ENCODE peak calls at places on chromosomes 16 and 17, in six cellular contexts. N, Q, H, B, U and F are unnamed samples.

GRCh38 chr16:89334988-89335802 is 117.7 kb downstream of the ZNF778 start:
- DNase-seq in B (peak), N (no peak), U (no peak), H (no peak), Q (no peak), F (no peak)

GRCh38 chr17:40555296-40556190 is 9.7 kb downstream of the CCR7 start:
- DNase-seq in B (peak), H (no peak), Q (peak), U (no peak), N (no peak), F (no peak)

GRCh38 chr16:1167276-1168107 is 14.6 kb downstream of the CACNA1H start:
- DNase-seq in H (peak), B (no peak), N (no peak), U (peak), Q (no peak), F (no peak)

GRCh38 chr16:525520-526180 is 1.9 kb upstream of the CAPN15 start:
- DNase-seq in B (no peak), N (peak), Q (no peak), U (peak), H (no peak), F (no peak)

GRCh38 chr17:74680941-74681340 is 31.8 kb downstream of the CD300LF start:
- DNase-seq in N (no peak), B (no peak), H (no peak), U (no peak), Q (no peak), F (no peak)

GRCh38 chr17:80961931-80962330 is 29.7 kb upstream of the CHMP6 start:
- DNase-seq in H (no peak), U (no peak), Q (no peak), N (no peak), B (no peak), F (no peak)

GRCh38 chr17:77458202-77459017 is 317.6 kb downstream of the SEC14L1 start:
- DNase-seq in B (peak), U (no peak), H (no peak), N (no peak), Q (no peak), F (no peak)

GRCh38 chr17:1039511-1040215 is 42.7 kb downstream of the TIMM22 start:
- DNase-seq in Q (peak), N (no peak), B (peak), U (peak), H (no peak), F (peak)

GRCh38 chr17:76725580-76726230 is 701 bp downstream of the JMJD6 start:
- DNase-seq in B (peak), N (no peak), U (peak), H (peak), Q (peak), F (peak)

GRCh38 chr16:10097273-10097672 is 85.0 kb downstream of the GRIN2A start:
- DNase-seq in H (no peak), N (no peak), B (no peak), Q (no peak), U (no peak), F (no peak)

GRCh38 chr17:75626496-75627038 is 6.7 kb upstream of the SMIM5 start:
- DNase-seq in U (no peak), Q (no peak), B (no peak), N (no peak), H (no peak), F (no peak)

GRCh38 chr17:30082807-30083206 is 33.8 kb upstream of the NSRP1 start:
- DNase-seq in B (no peak), H (no peak), Q (no peak), U (no peak), N (no peak), F (no peak)

GRCh38 chr16:1610071-1610840 is 1.6 kb downstream of the IFT140 start:
- DNase-seq in H (peak), N (peak), U (peak), Q (peak), B (peak), F (peak)

GRCh38 chr17:82871056-82871775 is 31.4 kb upstream of the ZNF750 start:
- DNase-seq in N (no peak), H (no peak), U (no peak), B (no peak), Q (no peak), F (peak)

GRCh38 chr17:45346255-45347015 is 29.6 kb upstream of the MAP3K14 start:
- DNase-seq in U (peak), H (no peak), N (no peak), B (peak), Q (no peak), F (no peak)

GRCh38 chr17:16513858-16514257 is 21.9 kb upstream of the LRRC75A start:
- DNase-seq in H (no peak), Q (no peak), N (no peak), B (no peak), U (no peak), F (no peak)

GRCh38 chr16:66289051-66289680 is 77.3 kb upstream of the CDH5 start:
- DNase-seq in B (no peak), H (no peak), Q (no peak), U (no peak), N (no peak), F (no peak)

GRCh38 chr17:82887255-82888164 is 47.7 kb upstream of the ZNF750 start:
- DNase-seq in B (no peak), U (no peak), Q (no peak), N (no peak), H (no peak), F (no peak)

GRCh38 chr17:57993471-57994365 is 5.7 kb upstream of the VEZF1 start:
- DNase-seq in N (no peak), B (no peak), H (no peak), Q (no peak), U (no peak), F (no peak)

GRCh38 chr16:11670171-11671131 is 2.2 kb downstream of the SNN start:
- DNase-seq in N (no peak), Q (no peak), H (no peak), U (peak), B (no peak), F (no peak)

GRCh38 chr16:12837344-12837743 is 33.7 kb upstream of the CPPED1 start:
- DNase-seq in Q (no peak), U (no peak), N (no peak), H (no peak), B (no peak), F (no peak)

GRCh38 chr16:78072275-78072674 is 27.2 kb upstream of the WWOX start:
- DNase-seq in B (no peak), Q (no peak), H (no peak), U (no peak), N (no peak), F (no peak)

GRCh38 chr17:42276609-42277341 is 584 bp upstream of the STAT5B start:
- DNase-seq in Q (peak), B (peak), N (no peak), H (peak), U (peak), F (peak)

GRCh38 chr17:19727466-19728113 is 11.2 kb upstream of the SLC47A2 start:
- DNase-seq in H (no peak), U (peak), B (peak), Q (no peak), N (peak), F (peak)

GRCh38 chr17:4555863-4556646 is 871 bp upstream of the MYBBP1A start:
- DNase-seq in B (no peak), H (no peak), N (no peak), Q (no peak), U (no peak), F (no peak)